ENCODE peak calls at places on chromosomes 13 and 19, in four cellular contexts. T is WTC11, J is GM12864, B is activated T-cell treated with anti-CD3 and anti-CD28 coated beads for 24 hours. D is an unnamed sample.

GRCh38 chr13:42272776-42273175 is 824 bp downstream of the AKAP11 start:
- DNase-seq in J (no peak), T (no peak), B (no peak), D (no peak)

GRCh38 chr13:80047406-80047805 is 293.5 kb downstream of the SPRY2 start:
- DNase-seq in B (no peak), J (no peak), T (no peak), D (no peak)

GRCh38 chr13:112451512-112452379 is 75.6 kb downstream of the SPACA7 start:
- DNase-seq in B (no peak), J (no peak), T (no peak), D (no peak)

GRCh38 chr13:38530492-38530891 is 156.4 kb upstream of the FREM2 start:
- DNase-seq in B (no peak), T (no peak), J (no peak), D (no peak)

GRCh38 chr19:35318679-35319448 is 10.1 kb upstream of the CD22 start:
- DNase-seq in B (no peak), T (no peak), J (no peak), D (peak)

GRCh38 chr19:39871362-39871761 is 25.2 kb upstream of the FBL start:
- DNase-seq in T (no peak), B (no peak), J (no peak), D (no peak)

GRCh38 chr19:28793391-28794168 is 419.4 kb downstream of the UQCRFS1 start:
- DNase-seq in B (no peak), T (peak), J (no peak), D (no peak)

GRCh38 chr13:71613347-71613746 is 253.7 kb downstream of the DACH1 start:
- DNase-seq in B (no peak), J (no peak), T (no peak), D (no peak)

GRCh38 chr13:87820221-87820620 is 149.1 kb downstream of the SLITRK5 start:
- DNase-seq in T (no peak), J (no peak), B (no peak), D (no peak)

GRCh38 chr13:19591864-19592263 is 30.5 kb upstream of the TPTE2 start:
- DNase-seq in J (no peak), B (no peak), T (no peak), D (no peak)

GRCh38 chr19:37989855-37990254 is 82.8 kb downstream of the SIPA1L3 start:
- DNase-seq in T (peak), B (no peak), J (no peak), D (no peak)

GRCh38 chr19:47511681-47512080 is 3.2 kb downstream of the NAPA start:
- DNase-seq in B (no peak), J (no peak), T (no peak), D (no peak)

GRCh38 chr13:30679483-30680330 is 55.6 kb upstream of the ALOX5AP start:
- DNase-seq in T (peak), B (no peak), J (no peak), D (no peak)

GRCh38 chr13:39945226-39945625 is 289.8 kb downstream of the COG6 start:
- DNase-seq in J (no peak), T (peak), B (no peak), D (no peak)

GRCh38 chr19:50820086-50820485 is 3.5 kb downstream of the KLK1 start:
- DNase-seq in T (no peak), B (no peak), J (no peak), D (no peak)

GRCh38 chr19:50830266-50831025 is 2.9 kb downstream of the KLK15 start:
- DNase-seq in B (no peak), J (no peak), T (no peak), D (no peak)

GRCh38 chr13:114099191-114099590 is 33.2 kb downstream of the RASA3 start:
- DNase-seq in T (peak), J (no peak), B (no peak), D (no peak)

GRCh38 chr19:13717194-13717643 is 47.1 kb upstream of the MRI1 start:
- DNase-seq in J (no peak), T (no peak), B (no peak), D (peak)

GRCh38 chr13:71865858-71866172 is 1.2 kb downstream of the DACH1 start:
- DNase-seq in J (no peak), B (no peak), T (peak), D (no peak)

GRCh38 chr19:7578127-7578526 is 17.5 kb upstream of the CAMSAP3 start:
- DNase-seq in T (no peak), B (no peak), J (no peak), D (no peak)

GRCh38 chr19:35081201-35081600 is 34.4 kb upstream of the FXYD3 start:
- DNase-seq in B (no peak), T (no peak), J (no peak), D (no peak)

GRCh38 chr13:45674908-45675307 is 27.2 kb upstream of the CBY2 start:
- DNase-seq in J (no peak), T (no peak), B (no peak), D (no peak)

GRCh38 chr13:99083976-99084375 is 106.1 kb upstream of the DOCK9 start:
- DNase-seq in B (no peak), T (no peak), J (no peak), D (no peak)

GRCh38 chr19:1054102-1055027 is 12.6 kb upstream of the ARHGAP45 start:
- DNase-seq in J (no peak), B (no peak), T (no peak), D (no peak)

GRCh38 chr19:45524575-45525129 is 17.4 kb downstream of the VASP start:
- DNase-seq in T (no peak), B (no peak), J (no peak), D (no peak)

GRCh38 chr13:98450495-98451167 is 126.3 kb downstream of the STK24 start:
- DNase-seq in T (no peak), J (no peak), B (no peak), D (no peak)

GRCh38 chr13:36788276-36788675 is 30.7 kb upstream of the RFXAP start:
- DNase-seq in B (no peak), T (no peak), J (no peak), D (no peak)

GRCh38 chr13:46211116-46211515 is 612 bp upstream of the LRRC63 start:
- DNase-seq in T (no peak), J (no peak), B (peak), D (no peak)

GRCh38 chr13:102020611-102021216 is 381.1 kb downstream of the FGF14 start:
- DNase-seq in T (no peak), B (no peak), J (no peak), D (no peak)

GRCh38 chr13:90510319-90510718 is 837.2 kb upstream of the MIR17HG start:
- DNase-seq in J (no peak), T (no peak), B (no peak), D (no peak)

GRCh38 chr19:6737873-6738725 is 719 bp upstream of the GPR108 start:
- DNase-seq in J (peak), B (peak), T (peak), D (no peak)

GRCh38 chr19:277581-278165 is 13.5 kb downstream of the PLPP2 start:
- DNase-seq in T (peak), B (no peak), J (no peak), D (no peak)

GRCh38 chr19:45847661-45848060 is 15.3 kb downstream of the SYMPK start:
- DNase-seq in T (no peak), B (no peak), J (no peak), D (no peak)

GRCh38 chr19:48341515-48342413 is 16.4 kb downstream of the EMP3 start:
- DNase-seq in B (no peak), J (no peak), T (no peak), D (no peak)